ENCODE peak calls at places on chromosomes 13 and 19, in nine cellular contexts. H is endothelial cell, I is HL-60, Z is colonic mucosa, E is A549, N is pancreas, L is coronary artery, T is lower leg skin, F is IMR-90. M is an unnamed sample.

GRCh38 chr19:42850981-42851717 is 28.4 kb downstream of the PSG1 start:
- DNase-seq in L (no peak), E (peak), T (peak), N (no peak), Z (no peak), F (peak), H (no peak), I (no peak), M (peak)

GRCh38 chr19:2552859-2553258 is 76.9 kb downstream of the GADD45B start:
- DNase-seq in L (no peak), I (peak), F (no peak), T (no peak), N (no peak), E (no peak), Z (no peak), H (no peak), M (no peak)

GRCh38 chr13:20461860-20462532 is 63.7 kb downstream of the CRYL1 start:
- DNase-seq in H (no peak), N (no peak), I (no peak), T (no peak), Z (no peak), F (no peak), L (no peak), E (no peak), M (peak)

GRCh38 chr19:10701955-10702307 is 692 bp downstream of the QTRT1 start:
- DNase-seq in T (no peak), F (no peak), Z (peak), L (no peak), I (no peak), N (no peak), H (peak), E (no peak), M (no peak)

GRCh38 chr13:62482351-62482750 is 1066.7 kb upstream of the PCDH20 start:
- DNase-seq in E (no peak), L (no peak), T (no peak), H (no peak), Z (no peak), I (no peak), F (no peak), N (no peak), M (no peak)

GRCh38 chr19:29277107-29277506 is 64.2 kb upstream of the UQCRFS1 start:
- DNase-seq in N (no peak), E (no peak), Z (no peak), T (no peak), I (no peak), F (no peak), H (no peak), L (peak), M (no peak)

GRCh38 chr19:35135389-35135909 is 590 bp upstream of the LGI4 start:
- DNase-seq in F (peak), E (peak), T (no peak), L (no peak), N (peak), I (peak), Z (peak), H (peak), M (no peak)

GRCh38 chr13:20401958-20402856 is 123.5 kb downstream of the CRYL1 start:
- DNase-seq in E (no peak), L (peak), N (no peak), Z (no peak), I (no peak), H (no peak), T (no peak), F (peak), M (peak)

GRCh38 chr19:55075366-55075998 is at the start of gene EPS8L1:
- DNase-seq in N (peak), T (no peak), I (peak), F (no peak), Z (peak), L (no peak), H (no peak), E (no peak), M (no peak)

GRCh38 chr19:49552749-49553148 is 24.9 kb downstream of the RCN3 start:
- DNase-seq in E (no peak), L (no peak), N (no peak), I (no peak), F (no peak), Z (no peak), T (no peak), H (no peak), M (no peak)

GRCh38 chr19:10854350-10855089 is 6.3 kb downstream of the C19orf38 start:
- DNase-seq in H (no peak), Z (no peak), I (no peak), F (no peak), N (no peak), E (no peak), T (no peak), L (no peak), M (no peak)

GRCh38 chr19:46984077-46985010 is 35.3 kb upstream of the NPAS1 start:
- DNase-seq in N (peak), I (peak), F (peak), T (no peak), Z (no peak), H (no peak), L (no peak), E (peak), M (no peak)

GRCh38 chr13:94765814-94766213 is 53.5 kb upstream of the SOX21 start:
- DNase-seq in I (no peak), E (no peak), H (no peak), F (no peak), T (no peak), Z (no peak), L (no peak), N (no peak), M (no peak)

GRCh38 chr13:47455581-47455980 is 545.5 kb downstream of the SUCLA2 start:
- DNase-seq in I (no peak), F (no peak), L (no peak), N (no peak), H (no peak), E (no peak), T (no peak), Z (no peak), M (no peak)

GRCh38 chr19:14440049-14440448 is 6.9 kb downstream of the PKN1 start:
- DNase-seq in L (no peak), F (no peak), T (peak), E (no peak), I (peak), H (peak), N (no peak), Z (peak), M (no peak)

GRCh38 chr19:10295305-10295846 is 5.6 kb downstream of the ICAM5 start:
- DNase-seq in T (no peak), N (no peak), I (no peak), H (no peak), E (no peak), F (no peak), Z (peak), L (no peak), M (no peak)

GRCh38 chr19:55179570-55180484 is at the start of gene SYT5:
- DNase-seq in I (peak), F (no peak), E (peak), L (no peak), T (no peak), H (peak), N (peak), Z (peak), M (no peak)

GRCh38 chr13:33119886-33120543 is 103.8 kb downstream of the KL start:
- DNase-seq in F (peak), H (no peak), I (no peak), T (no peak), N (no peak), E (peak), Z (no peak), L (no peak), M (no peak)

GRCh38 chr13:33723365-33723764 is 94.6 kb upstream of the RFC3 start:
- DNase-seq in F (no peak), I (no peak), T (no peak), L (no peak), Z (no peak), N (no peak), H (no peak), E (no peak), M (no peak)

GRCh38 chr19:15248648-15249559 is 16.7 kb upstream of the EPHX3 start:
- DNase-seq in N (no peak), H (no peak), Z (peak), L (peak), F (peak), T (peak), I (no peak), E (peak), M (peak)

GRCh38 chr19:43711751-43712355 is 4.0 kb upstream of the IRGC start:
- DNase-seq in E (no peak), H (no peak), L (no peak), T (no peak), F (no peak), N (no peak), I (no peak), Z (no peak), M (no peak)

GRCh38 chr19:39864118-39864517 is 17.9 kb upstream of the FBL start:
- DNase-seq in T (no peak), Z (no peak), H (no peak), E (no peak), F (no peak), I (no peak), N (no peak), L (no peak), M (no peak)

GRCh38 chr13:105612541-105612940 is 922.9 kb downstream of the EFNB2 start:
- DNase-seq in T (no peak), L (no peak), E (no peak), F (no peak), N (no peak), I (no peak), H (no peak), Z (no peak), M (no peak)

GRCh38 chr19:18634612-18635290 is 2.1 kb upstream of the KLHL26 start:
- DNase-seq in I (no peak), T (no peak), L (peak), N (no peak), F (peak), H (no peak), E (no peak), Z (peak), M (no peak)

GRCh38 chr13:82136880-82137279 is 1745.4 kb downstream of the SLITRK1 start:
- DNase-seq in H (no peak), T (no peak), F (no peak), N (no peak), I (no peak), Z (no peak), L (no peak), E (no peak), M (no peak)

GRCh38 chr13:101267656-101268055 is 148.7 kb downstream of the NALCN start:
- DNase-seq in E (no peak), H (no peak), Z (no peak), N (no peak), T (no peak), I (no peak), L (no peak), F (no peak), M (no peak)

GRCh38 chr13:75603038-75603437 is 33.1 kb upstream of the LMO7 start:
- DNase-seq in F (no peak), L (no peak), E (no peak), N (no peak), H (no peak), Z (no peak), I (no peak), T (no peak), M (no peak)

GRCh38 chr19:4636151-4636717 is 3.1 kb upstream of the TNFAIP8L1 start:
- DNase-seq in Z (peak), I (peak), E (peak), H (peak), T (no peak), N (peak), F (peak), L (no peak), M (no peak)

GRCh38 chr19:1175020-1175419 is 952 bp upstream of the SBNO2 start:
- DNase-seq in H (no peak), E (no peak), T (no peak), Z (no peak), N (no peak), I (no peak), F (no peak), L (peak), M (no peak)

GRCh38 chr13:102012299-102013293 is 389.3 kb downstream of the FGF14 start:
- DNase-seq in I (no peak), F (no peak), Z (no peak), N (no peak), H (no peak), L (no peak), T (no peak), E (no peak), M (no peak)

GRCh38 chr13:96899946-96900345 is 94.3 kb downstream of the OXGR1 start:
- DNase-seq in E (no peak), L (no peak), F (no peak), I (no peak), Z (no peak), H (no peak), T (no peak), N (no peak), M (no peak)

GRCh38 chr13:105979586-105979985 is 555.9 kb downstream of the EFNB2 start:
- DNase-seq in I (no peak), E (no peak), F (no peak), H (no peak), L (no peak), N (no peak), Z (peak), T (no peak), M (no peak)

GRCh38 chr19:5964816-5965565 is 12.9 kb downstream of the RANBP3 start:
- DNase-seq in T (no peak), N (no peak), Z (no peak), E (no peak), I (no peak), L (no peak), H (no peak), F (no peak), M (no peak)

GRCh38 chr13:47519626-47520025 is 481.4 kb downstream of the SUCLA2 start:
- DNase-seq in T (no peak), E (no peak), I (no peak), H (no peak), F (no peak), Z (no peak), N (no peak), L (no peak), M (no peak)

GRCh38 chr13:30466358-30466714 is 600 bp upstream of the HMGB1 start:
- DNase-seq in H (peak), N (no peak), F (peak), E (no peak), Z (no peak), I (no peak), T (no peak), L (no peak), M (no peak)

GRCh38 chr13:30466841-30467252 is 1.1 kb upstream of the HMGB1 start:
- DNase-seq in L (no peak), T (no peak), N (no peak), F (peak), H (no peak), I (no peak), Z (no peak), E (no peak), M (no peak)

GRCh38 chr13:30463820-30464495 is 1.8 kb downstream of the HMGB1 start:
- DNase-seq in N (peak), F (peak), I (no peak), E (no peak), L (peak), T (peak), H (peak), Z (peak), M (no peak)

GRCh38 chr13:30465541-30466357 is at the start of gene HMGB1:
- DNase-seq in N (peak), T (peak), L (peak), I (peak), E (peak), H (peak), Z (peak), F (peak), M (peak)

DNA sequence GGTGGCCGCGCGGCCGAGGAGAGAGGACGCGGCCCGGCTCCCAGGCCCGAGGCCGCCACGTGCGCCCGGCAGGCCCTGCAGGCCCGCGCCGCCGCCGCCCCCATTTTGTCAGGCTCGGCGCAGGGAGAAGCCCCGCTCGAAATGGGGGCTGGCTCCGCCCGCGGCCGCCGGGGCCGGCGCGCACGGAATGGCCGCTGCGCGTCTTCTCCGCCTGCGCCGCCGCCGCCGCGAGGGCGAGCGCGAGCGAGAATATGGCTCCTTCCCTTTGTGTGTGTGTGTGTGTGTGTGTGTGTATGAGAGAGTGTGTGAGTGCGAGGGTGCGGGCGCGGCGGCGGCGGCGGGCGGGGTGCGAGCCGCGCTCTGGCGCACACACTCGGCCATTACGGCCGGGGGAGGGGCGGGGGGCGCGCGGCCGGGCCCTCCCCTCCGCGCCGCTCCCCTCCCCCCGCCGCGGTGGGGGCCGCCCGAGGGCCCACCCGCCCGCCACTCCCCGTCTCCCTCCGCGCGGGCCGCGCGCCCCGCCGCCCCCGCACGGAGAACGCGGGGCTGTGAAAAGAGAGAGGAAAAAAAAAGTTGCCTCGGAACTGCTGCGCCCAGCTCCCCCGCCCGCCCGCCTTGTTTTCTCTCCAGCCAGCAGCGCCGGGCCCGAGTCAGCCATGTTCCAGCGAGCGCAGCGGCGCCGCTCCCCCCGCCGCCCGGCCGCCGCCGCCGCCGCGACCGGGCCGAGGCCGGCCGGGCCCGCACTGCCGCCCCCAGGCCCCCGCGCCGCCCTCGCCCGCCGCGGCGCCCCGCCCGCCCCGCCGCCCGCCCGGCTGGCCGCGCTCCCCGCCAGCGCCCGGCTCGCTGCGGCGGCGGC is 1.0 kb downstream of the HMGB1 start:
- DNase-seq in L (peak), N (peak), Z (peak), T (peak), E (peak), F (peak), I (no peak), H (peak), M (peak)
- TF ChIP-seq CTCF in L (no peak), N (no peak), Z (no peak), T (no peak), E (no peak), F (no peak), I (no peak), H (no peak), M (no peak)

GRCh38 chr13:65656740-65657329 is 1573.3 kb downstream of the PCDH9 start:
- DNase-seq in H (no peak), L (no peak), F (peak), E (peak), N (no peak), I (no peak), Z (no peak), T (no peak), M (no peak)
- TF ChIP-seq CTCF in H (peak), L (peak), F (peak), E (peak), N (peak), I (peak), Z (peak), T (no peak), M (peak)

GRCh38 chr19:37975071-37975470 is 68.1 kb downstream of the SIPA1L3 start:
- DNase-seq in F (no peak), E (no peak), L (no peak), N (peak), Z (no peak), T (no peak), I (no peak), H (no peak), M (no peak)

GRCh38 chr19:37977992-37978391 is 71.0 kb downstream of the SIPA1L3 start:
- DNase-seq in H (peak), I (no peak), T (no peak), L (no peak), N (peak), F (peak), Z (no peak), E (no peak), M (no peak)

GRCh38 chr19:37975596-37976515 is 68.8 kb downstream of the SIPA1L3 start:
- DNase-seq in L (no peak), E (no peak), F (no peak), N (peak), H (no peak), T (no peak), Z (no peak), I (no peak), M (no peak)

GRCh38 chr19:37979547-37980082 is 72.6 kb downstream of the SIPA1L3 start:
- DNase-seq in L (no peak), Z (peak), F (no peak), N (peak), I (no peak), E (no peak), T (no peak), H (no peak), M (no peak)

GRCh38 chr19:37977391-37977790 is 70.4 kb downstream of the SIPA1L3 start:
- DNase-seq in I (no peak), L (no peak), F (no peak), H (no peak), Z (no peak), E (no peak), N (peak), T (no peak), M (no peak)
- TF ChIP-seq CTCF in I (no peak), L (no peak), F (no peak), H (no peak), Z (no peak), E (no peak), N (no peak), T (no peak), M (no peak)

GRCh38 chr19:45913874-45914830 is at the start of gene NANOS2:
- DNase-seq in N (no peak), L (no peak), H (peak), I (no peak), Z (no peak), E (no peak), T (no peak), F (no peak), M (no peak)
- TF ChIP-seq CTCF in N (no peak), L (no peak), H (no peak), I (no peak), Z (no peak), E (peak), T (no peak), F (no peak), M (peak)

DNA sequence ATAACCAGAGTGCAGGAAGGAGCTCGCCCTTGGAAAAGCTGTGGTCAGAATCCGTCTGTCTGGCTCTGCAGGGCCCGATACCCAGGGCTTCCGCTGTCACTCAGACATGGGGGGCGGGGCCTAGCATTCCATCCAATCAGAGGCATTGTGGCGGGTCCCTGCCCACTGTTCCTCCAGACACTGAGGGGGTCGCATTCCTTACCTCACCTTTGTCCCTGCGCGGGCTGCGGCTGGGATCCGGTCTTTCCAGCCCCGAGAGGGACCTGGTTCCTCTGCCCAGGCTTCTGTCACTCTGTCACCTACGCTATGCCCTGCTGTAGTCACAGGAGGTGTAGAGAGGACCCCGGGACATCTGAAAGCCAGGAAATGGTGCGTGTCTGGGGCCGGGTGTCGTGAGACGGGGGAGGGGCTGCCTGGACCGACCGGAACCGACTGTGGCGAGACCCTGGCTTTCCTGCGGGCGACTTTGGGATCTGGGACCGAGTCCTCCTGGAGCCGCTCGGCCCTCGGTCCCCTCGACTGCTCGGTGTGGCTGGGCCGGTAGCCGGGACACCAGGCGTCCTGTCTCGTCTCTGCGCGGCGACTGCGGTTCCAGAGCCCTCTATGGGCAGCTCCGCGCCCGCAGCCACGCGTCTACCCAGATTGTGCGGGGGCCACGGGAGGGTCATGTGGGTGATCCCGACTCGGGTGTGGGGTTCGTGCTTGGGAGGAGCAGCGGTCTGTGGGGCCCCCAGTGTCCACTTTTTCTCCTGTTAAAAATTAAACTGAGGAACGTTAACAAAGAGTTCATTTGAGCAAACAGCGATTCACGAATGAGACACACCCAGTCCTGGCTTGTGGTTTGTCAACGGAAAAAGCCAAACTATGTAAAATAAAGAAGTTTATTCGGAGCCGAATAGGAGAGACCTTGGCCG is at the start of gene ZNF69:
- DNase-seq in H (no peak), N (peak), T (peak), L (peak), F (peak), E (no peak), I (no peak), Z (peak), M (peak)
- TF ChIP-seq CTCF in H (no peak), N (no peak), T (no peak), L (peak), F (no peak), E (no peak), I (no peak), Z (peak), M (peak)